ENCODE peak calls at places on chromosomes 4 and X, in nine cellular contexts. U is head of caudate nucleus; J is substantia nigra; V is T-helper 9 cell; Q is stimulated activated CD8-positive, alpha-beta memory T cell treated with anti-CD3 and anti-CD28 coated beads, Interleukin-15, amount 100 ng/mL, for 1 hour; F is EH; T is activated CD8-positive, alpha-beta memory T cell treated with anti-CD3 and anti-CD28 coated beads, Interleukin-2, amount 50 U/mL, for 4 hours; W is NCI-H345; D is NCI-H1092. P is an unnamed sample.

GRCh38 chr4:74228691-74229640 is 71.0 kb downstream of the MTHFD2L start:
- DNase-seq in U (peak), J (peak), V (peak), Q (peak), F (peak), T (peak), W (peak), D (peak), P (no peak)

GRCh38 chr4:66633472-66633871 is 911.8 kb downstream of the CENPC start:
- DNase-seq in U (no peak), J (no peak), V (no peak), Q (no peak), F (peak), T (no peak), W (no peak), D (no peak), P (no peak)

GRCh38 chr4:140213736-140214135 is 59.8 kb upstream of the MAML3 start:
- DNase-seq in U (no peak), J (no peak), V (no peak), Q (no peak), F (no peak), T (no peak), W (no peak), D (no peak), P (no peak)

GRCh38 chr4:1048781-1049590 is 37.6 kb downstream of the FGFRL1 start:
- DNase-seq in U (peak), J (no peak), V (no peak), Q (no peak), F (no peak), T (peak), W (no peak), D (no peak), P (no peak)

GRCh38 chr4:21769404-21770147 is 179.0 kb downstream of the KCNIP4 start:
- DNase-seq in U (no peak), J (no peak), V (no peak), Q (no peak), F (peak), T (no peak), W (no peak), D (no peak), P (no peak)

GRCh38 chr4:14916554-14917304 is 85.6 kb upstream of the CPEB2 start:
- DNase-seq in U (no peak), J (no peak), V (no peak), Q (no peak), F (peak), T (no peak), W (no peak), D (no peak), P (no peak)

GRCh38 chr4:113094802-113095201 is 45.3 kb downstream of the ANK2 start:
- DNase-seq in U (no peak), J (no peak), V (no peak), Q (no peak), F (peak), T (no peak), W (peak), D (no peak), P (no peak)

GRCh38 chr4:4852591-4853362 is 6.7 kb upstream of the MSX1 start:
- DNase-seq in U (peak), J (no peak), V (no peak), Q (no peak), F (peak), T (no peak), W (no peak), D (no peak), P (no peak)

GRCh38 chr4:6727081-6727942 is 11.3 kb downstream of the BLOC1S4 start:
- DNase-seq in U (peak), J (peak), V (no peak), Q (no peak), F (no peak), T (no peak), W (no peak), D (no peak), P (no peak)

GRCh38 chr4:36446275-36446674 is 164.9 kb downstream of the DTHD1 start:
- DNase-seq in U (no peak), J (no peak), V (no peak), Q (no peak), F (no peak), T (no peak), W (no peak), D (no peak), P (no peak)

GRCh38 chrX:106177106-106177981 is 9.2 kb downstream of the PWWP3B start:
- DNase-seq in U (peak), J (peak), V (no peak), Q (no peak), F (no peak), T (no peak), W (no peak), D (no peak), P (no peak)

GRCh38 chrX:44432641-44433040 is 89.2 kb upstream of the EFHC2 start:
- DNase-seq in U (no peak), J (no peak), V (no peak), Q (no peak), F (no peak), T (no peak), W (no peak), D (no peak), P (no peak)

GRCh38 chr4:27763830-27764525 is 903.3 kb downstream of the STIM2 start:
- DNase-seq in U (no peak), J (no peak), V (no peak), Q (no peak), F (no peak), T (no peak), W (no peak), D (no peak), P (no peak)